ENCODE peak calls at places on chromosomes 6 and 20, in six cellular contexts. K is GM20000, S is Calu3, C is activated B cell treated with CpG ODN at 0.5 μM for 24 hours, M is AG09309, Z is adrenal gland. N is an unnamed sample.

GRCh38 chr6:27837636-27838512 is 74.3 kb downstream of the OR2B2 start:
- DNase-seq in K (peak), S (peak), C (peak), M (peak), Z (peak), N (peak)

GRCh38 chr6:84390334-84390733 is 162.9 kb upstream of the CEP162 start:
- DNase-seq in K (no peak), S (no peak), C (no peak), M (no peak), Z (no peak), N (no peak)

GRCh38 chr20:62208805-62209755 is 11.0 kb downstream of the HRH3 start:
- DNase-seq in K (no peak), S (peak), C (no peak), M (no peak), Z (no peak), N (no peak)

GRCh38 chr20:53195882-53196610 is 223.9 kb downstream of the TSHZ2 start:
- DNase-seq in K (no peak), S (no peak), C (no peak), M (no peak), Z (no peak), N (no peak)

GRCh38 chr20:52614036-52614863 is 357.9 kb upstream of the TSHZ2 start:
- DNase-seq in K (no peak), S (no peak), C (no peak), M (no peak), Z (no peak), N (no peak)

GRCh38 chr6:52162940-52163908 is 23.0 kb upstream of the IL17A start:
- DNase-seq in K (peak), S (no peak), C (no peak), M (peak), Z (no peak), N (no peak)

GRCh38 chr6:3911614-3912336 is 62.6 kb downstream of the FAM50B start:
- DNase-seq in K (no peak), S (peak), C (no peak), M (peak), Z (peak), N (no peak)

GRCh38 chr20:10671221-10671849 is 2.5 kb downstream of the JAG1 start:
- DNase-seq in K (peak), S (peak), C (no peak), M (peak), Z (peak), N (peak)

GRCh38 chr6:39835856-39836442 is 43.8 kb downstream of the DAAM2 start:
- DNase-seq in K (no peak), S (no peak), C (no peak), M (no peak), Z (no peak), N (no peak)

GRCh38 chr6:50713226-50713625 is at the start of gene TFAP2D:
- DNase-seq in K (no peak), S (no peak), C (no peak), M (no peak), Z (no peak), N (no peak)

GRCh38 chr6:111565316-111566221 is 40.1 kb downstream of the TRAF3IP2 start:
- DNase-seq in K (peak), S (peak), C (no peak), M (no peak), Z (no peak), N (no peak)

GRCh38 chr6:41536884-41537347 is 9.3 kb upstream of the FOXP4 start:
- DNase-seq in K (no peak), S (peak), C (no peak), M (no peak), Z (peak), N (no peak)

GRCh38 chr6:47836639-47837038 is 54.8 kb downstream of the OPN5 start:
- DNase-seq in K (no peak), S (peak), C (no peak), M (no peak), Z (no peak), N (no peak)

GRCh38 chr20:62925420-62926228 is 681 bp downstream of the DIDO1 start:
- DNase-seq in K (peak), S (peak), C (no peak), M (no peak), Z (no peak), N (peak)

GRCh38 chr6:146339716-146340115 is 203.9 kb upstream of the RAB32 start:
- DNase-seq in K (no peak), S (peak), C (no peak), M (no peak), Z (no peak), N (no peak)

GRCh38 chr20:35972445-35972844 is 4.1 kb downstream of the CNBD2 start:
- DNase-seq in K (no peak), S (no peak), C (no peak), M (no peak), Z (peak), N (no peak)

GRCh38 chr20:11432407-11432806 is 485.3 kb upstream of the BTBD3 start:
- DNase-seq in K (no peak), S (no peak), C (no peak), M (no peak), Z (no peak), N (no peak)

GRCh38 chr6:41546866-41547798 is 951 bp downstream of the FOXP4 start:
- DNase-seq in K (peak), S (peak), C (peak), M (no peak), Z (peak), N (peak)

GRCh38 chr20:41174782-41175181 is 37.4 kb downstream of the PLCG1 start:
- DNase-seq in K (no peak), S (no peak), C (peak), M (no peak), Z (peak), N (peak)

GRCh38 chr6:152637422-152638047 is 373 bp upstream of the SYNE1 start:
- DNase-seq in K (no peak), S (no peak), C (no peak), M (no peak), Z (no peak), N (no peak)

GRCh38 chr20:38209736-38210405 is 44.8 kb upstream of the TGM2 start:
- DNase-seq in K (no peak), S (no peak), C (no peak), M (no peak), Z (no peak), N (no peak)

GRCh38 chr6:80304014-80304413 is 197.5 kb downstream of the BCKDHB start:
- DNase-seq in K (no peak), S (no peak), C (no peak), M (peak), Z (no peak), N (no peak)

GRCh38 chr20:8527998-8528397 is 395.9 kb downstream of the PLCB1 start:
- DNase-seq in K (no peak), S (no peak), C (no peak), M (no peak), Z (no peak), N (no peak)

GRCh38 chr6:77072694-77073409 is 390.4 kb downstream of the HTR1B start:
- DNase-seq in K (no peak), S (no peak), C (no peak), M (no peak), Z (no peak), N (no peak)

GRCh38 chr6:33578588-33579011 is 1.5 kb downstream of the BAK1 start:
- DNase-seq in K (peak), S (peak), C (no peak), M (no peak), Z (peak), N (peak)

GRCh38 chr6:113405326-113406050 is 451.7 kb upstream of the MARCKS start:
- DNase-seq in K (no peak), S (no peak), C (no peak), M (peak), Z (no peak), N (no peak)

GRCh38 chr20:16123623-16124022 is 449.6 kb downstream of the KIF16B start:
- DNase-seq in K (no peak), S (no peak), C (no peak), M (no peak), Z (no peak), N (no peak)

GRCh38 chr20:54668271-54669053 is 193.1 kb downstream of the DOK5 start:
- DNase-seq in K (peak), S (peak), C (no peak), M (no peak), Z (no peak), N (no peak)

GRCh38 chr6:25223421-25224052 is 55.6 kb upstream of the CARMIL1 start:
- DNase-seq in K (peak), S (peak), C (peak), M (no peak), Z (peak), N (peak)

GRCh38 chr6:136129365-136129764 is 120.7 kb downstream of the MTFR2 start:
- DNase-seq in K (no peak), S (no peak), C (no peak), M (no peak), Z (no peak), N (no peak)

GRCh38 chr20:59141818-59142581 is 21.6 kb upstream of the ZNF831 start:
- DNase-seq in K (no peak), S (no peak), C (no peak), M (no peak), Z (no peak), N (no peak)

GRCh38 chr20:25083141-25083772 is 1.3 kb upstream of the VSX1 start:
- DNase-seq in K (no peak), S (no peak), C (no peak), M (no peak), Z (no peak), N (no peak)

DNA sequence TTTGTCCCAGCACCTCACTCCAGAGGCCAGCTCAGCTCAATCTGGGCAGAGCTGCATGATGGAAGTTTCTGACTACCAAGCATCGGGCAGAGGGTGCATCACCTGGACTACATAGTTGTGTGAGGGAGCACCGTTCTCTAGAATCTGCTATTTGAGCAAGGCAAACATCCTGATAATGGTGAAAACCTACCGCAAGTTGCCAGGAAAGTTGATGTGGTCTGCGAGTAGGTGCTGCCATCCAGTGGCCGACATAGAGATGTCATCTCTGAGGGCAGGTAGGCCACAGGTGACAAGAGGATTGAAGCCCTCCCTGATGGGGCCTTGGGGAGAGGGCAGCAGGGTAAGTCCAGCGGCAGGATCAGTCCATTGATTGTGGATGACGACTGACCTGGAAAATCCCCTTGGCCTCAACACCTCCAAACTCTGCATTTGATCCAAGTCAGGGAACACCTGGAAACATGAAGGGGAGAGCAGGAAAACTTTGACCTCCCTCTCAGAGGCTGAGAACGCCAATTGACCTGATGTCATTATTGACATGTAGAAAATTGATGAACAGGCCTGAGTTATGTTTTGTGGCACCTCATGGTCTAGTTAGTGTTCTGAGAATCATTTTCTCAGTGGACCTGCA is 3.9 kb upstream of the LPA start:
- DNase-seq in K (peak), S (peak), C (no peak), M (no peak), Z (no peak), N (no peak)
- TF ChIP-seq CTCF in K (peak), S (peak), C (no peak), M (no peak), Z (peak), N (no peak)

GRCh38 chr6:74347161-74347560 is 651.2 kb downstream of the CD109 start:
- DNase-seq in K (no peak), S (no peak), C (no peak), M (no peak), Z (no peak), N (no peak)

DNA sequence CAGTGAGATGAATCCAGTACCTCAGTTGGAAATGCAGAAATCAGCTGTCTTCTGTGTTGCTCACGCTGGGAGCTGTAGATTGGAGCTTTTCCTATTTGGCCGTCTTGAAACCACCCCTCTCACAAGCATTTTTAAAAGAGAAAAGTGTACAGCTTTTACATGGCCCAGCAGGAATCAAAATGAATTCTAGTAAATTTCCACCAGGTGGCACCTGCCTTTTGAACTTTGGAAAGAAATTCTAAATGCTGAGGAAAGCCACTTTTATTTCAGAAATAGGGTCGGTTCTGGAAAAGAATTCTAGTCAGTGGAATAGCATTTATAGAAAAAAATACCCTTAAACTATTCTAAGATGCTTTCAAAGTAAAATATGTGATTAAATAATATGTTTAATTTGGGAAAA is 647.8 kb downstream of the CD109 start:
- DNase-seq in K (no peak), S (no peak), C (no peak), M (no peak), Z (no peak), N (no peak)
- TF ChIP-seq CTCF in K (no peak), S (peak), C (no peak), M (peak), Z (no peak), N (no peak)

DNA sequence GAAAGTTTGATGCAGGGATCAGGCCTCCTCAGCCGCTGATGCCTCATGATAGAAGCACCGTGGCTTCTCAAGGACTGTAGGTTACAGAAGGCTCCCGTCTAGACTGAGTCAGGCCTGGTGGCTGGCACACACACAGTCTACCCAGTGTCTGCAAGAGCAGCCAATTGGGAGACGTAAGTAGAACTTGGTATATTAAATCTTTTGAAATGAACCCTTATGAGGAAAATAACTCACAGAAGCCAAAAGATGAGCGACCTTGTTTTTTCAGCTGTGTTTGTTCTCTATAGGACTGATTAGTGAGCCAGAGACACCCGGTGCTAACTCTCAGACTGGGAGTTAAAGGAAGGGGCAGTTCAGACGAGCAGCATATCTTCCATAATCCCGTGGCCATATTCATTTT is 5.9 kb upstream of the PDE10A start:
- DNase-seq in K (no peak), S (no peak), C (no peak), M (no peak), Z (no peak), N (no peak)
- TF ChIP-seq CTCF in K (no peak), S (no peak), C (no peak), M (no peak), Z (no peak), N (no peak)

GRCh38 chr6:56758120-56758519 is 115.4 kb upstream of the DST start:
- DNase-seq in K (no peak), S (no peak), C (no peak), M (no peak), Z (no peak), N (no peak)
- TF ChIP-seq CTCF in K (no peak), S (no peak), C (no peak), M (no peak), Z (no peak), N (no peak)